ENCODE peak calls at places on chromosome 4, in four cellular contexts. G, H, B and M are unnamed samples.

GRCh38 chr4:4750187-4750586 is 109.3 kb upstream of the MSX1 start:
- DNase-seq in G (no peak), H (no peak), B (no peak), M (no peak)

GRCh38 chr4:142883433-142883832 is 37.3 kb upstream of the INPP4B start:
- DNase-seq in G (peak), H (no peak), B (no peak), M (peak)

GRCh38 chr4:82792912-82793649 is 5.5 kb downstream of the SCD5 start:
- DNase-seq in G (no peak), H (no peak), B (peak), M (no peak)

GRCh38 chr4:128793859-128794667 is 15.4 kb upstream of the JADE1 start:
- DNase-seq in G (no peak), H (no peak), B (no peak), M (no peak)

GRCh38 chr4:169723207-169723606 is 34.5 kb downstream of the HPF1 start:
- DNase-seq in G (peak), H (no peak), B (no peak), M (peak)

GRCh38 chr4:180587379-180587778 is 1655.8 kb upstream of the TENM3 start:
- DNase-seq in G (no peak), H (no peak), B (no peak), M (peak)

GRCh38 chr4:7929530-7929951 is 10.1 kb downstream of the AFAP1 start:
- DNase-seq in G (no peak), H (no peak), B (no peak), M (no peak)

GRCh38 chr4:89056953-89057398 is at the start of gene FAM13A:
- DNase-seq in G (peak), H (no peak), B (peak), M (no peak)

GRCh38 chr4:14650127-14650526 is 352.2 kb upstream of the CPEB2 start:
- DNase-seq in G (no peak), H (no peak), B (no peak), M (no peak)

GRCh38 chr4:52265781-52266525 is 214.8 kb downstream of the SPATA18 start:
- DNase-seq in G (no peak), H (no peak), B (no peak), M (no peak)

GRCh38 chr4:158521490-158522111 is at the start of gene RXFP1:
- DNase-seq in G (peak), H (no peak), B (no peak), M (no peak)